ENCODE peak calls at places on chromosome 7, in seven cellular contexts. I is T-helper 1 cell, D is NCI-H446, M is astrocyte of the spinal cord, C is upper lobe of right lung, O is BE2C, X is coronary artery. J is an unnamed sample.

GRCh38 chr7:3559178-3559765 is 258.2 kb downstream of the SDK1 start:
- DNase-seq in M (peak; percentile 91), X (no peak), C (no peak), O (no peak), D (no peak), I (no peak), J (no peak)

GRCh38 chr7:100088621-100089457 is at the start of gene COPS6:
- DNase-seq in I (peak; percentile 80), X (peak; percentile 87), O (peak; percentile 88), M (peak; percentile 75), D (peak; percentile 9), C (peak; percentile 93), J (peak; percentile 72)

GRCh38 chr7:138838166-138838565 is 40.2 kb upstream of the ATP6V0A4 start:
- DNase-seq in M (no peak), D (no peak), O (no peak), X (no peak), C (no peak), I (no peak), J (no peak)

GRCh38 chr7:234712-235553 is 42.6 kb downstream of the FAM20C start:
- DNase-seq in X (peak; percentile 82), M (no peak), I (no peak), D (no peak), C (peak; percentile 87), O (no peak), J (peak; percentile 59)

GRCh38 chr7:44152971-44153947 is 12.1 kb upstream of the MYL7 start:
- DNase-seq in X (peak; percentile 56), C (no peak), M (no peak), O (no peak), I (no peak), D (no peak), J (no peak)

GRCh38 chr7:18421297-18422004 is 74.1 kb upstream of the HDAC9 start:
- DNase-seq in D (no peak), M (no peak), O (no peak), I (no peak), C (no peak), X (no peak), J (no peak)

GRCh38 chr7:68432585-68432984 is 1165.7 kb upstream of the AUTS2 start:
- DNase-seq in X (no peak), C (no peak), M (no peak), I (no peak), O (no peak), D (no peak), J (no peak)

GRCh38 chr7:76327610-76328009 is 25.1 kb downstream of the HSPB1 start:
- DNase-seq in O (no peak), X (no peak), D (no peak), M (no peak), I (no peak), C (no peak), J (no peak)

GRCh38 chr7:131893627-131894345 is 337.4 kb upstream of the PODXL start:
- DNase-seq in X (no peak), I (no peak), D (no peak), C (no peak), O (no peak), M (peak; percentile 44), J (peak; percentile 11)

GRCh38 chr7:69677905-69678793 is 79.9 kb downstream of the AUTS2 start:
- DNase-seq in O (peak; percentile 28), D (no peak), M (no peak), I (no peak), C (no peak), X (no peak), J (no peak)

GRCh38 chr7:101494602-101495329 is 132.1 kb downstream of the COL26A1 start:
- DNase-seq in D (no peak), I (no peak), C (no peak), M (no peak), X (no peak), O (no peak), J (no peak)

GRCh38 chr7:84674236-84674913 is 479.8 kb upstream of the SEMA3A start:
- DNase-seq in D (no peak), M (no peak), C (no peak), O (no peak), X (no peak), I (no peak), J (peak; percentile 22)

GRCh38 chr7:45407730-45408406 is 166.3 kb upstream of the ADCY1 start:
- DNase-seq in I (no peak), C (no peak), D (no peak), X (no peak), M (no peak), O (peak; percentile 45), J (no peak)

GRCh38 chr7:27165655-27166474 is 528 bp upstream of the HOXA9 start:
- DNase-seq in I (no peak), O (no peak), M (no peak), C (peak; percentile 63), D (no peak), X (no peak), J (peak; percentile 58)

GRCh38 chr7:17062433-17063383 is 180.9 kb upstream of the AGR3 start:
- DNase-seq in M (peak; percentile 32), I (no peak), C (no peak), O (no peak), D (no peak), X (no peak), J (peak; percentile 8)

GRCh38 chr7:112546723-112547513 is 66.1 kb downstream of the LSMEM1 start:
- DNase-seq in O (peak; percentile 74), I (no peak), D (no peak), X (no peak), C (peak; percentile 60), M (no peak), J (peak; percentile 6)

GRCh38 chr7:20270371-20270770 is 53.2 kb upstream of the MACC1 start:
- DNase-seq in M (no peak), X (no peak), D (no peak), I (no peak), O (no peak), C (no peak), J (no peak)

GRCh38 chr7:3272691-3273141 is 28.3 kb upstream of the SDK1 start:
- DNase-seq in M (peak; percentile 93), I (no peak), D (no peak), X (no peak), O (no peak), C (no peak), J (peak; percentile 7)

GRCh38 chr7:79612027-79612426 is 158.6 kb upstream of the MAGI2 start:
- DNase-seq in M (no peak), C (no peak), I (no peak), X (no peak), D (peak; percentile 11), O (peak; percentile 58), J (no peak)

GRCh38 chr7:134616611-134617010 is 30.0 kb upstream of the BPGM start:
- DNase-seq in C (no peak), I (no peak), D (no peak), X (no peak), M (no peak), O (no peak), J (no peak)

GRCh38 chr7:131357282-131357880 is 29.7 kb downstream of the MKLN1 start:
- DNase-seq in X (no peak), M (peak; percentile 44), C (no peak), O (no peak), I (no peak), D (no peak), J (peak; percentile 12)

GRCh38 chr7:98265841-98266271 is 13.8 kb upstream of the TECPR1 start:
- DNase-seq in M (peak; percentile 33), D (no peak), I (no peak), C (no peak), X (no peak), O (no peak), J (peak; percentile 80)

GRCh38 chr7:46448478-46448877 is 527.4 kb upstream of the IGFBP3 start:
- DNase-seq in O (no peak), I (no peak), C (no peak), M (no peak), D (no peak), X (no peak), J (no peak)

GRCh38 chr7:99694912-99695304 is 15.1 kb upstream of the CYP3A5 start:
- DNase-seq in X (no peak), M (no peak), D (no peak), I (no peak), O (no peak), C (no peak), J (no peak)

GRCh38 chr7:100430450-100431285 is 1.0 kb downstream of the MEPCE start:
- DNase-seq in M (no peak), D (no peak), I (peak; percentile 54), X (no peak), C (peak; percentile 69), O (peak; percentile 32), J (peak; percentile 33)

GRCh38 chr7:22811746-22812280 is 10.8 kb downstream of the TOMM7 start:
- DNase-seq in X (no peak), I (no peak), O (no peak), D (no peak), C (no peak), M (no peak), J (no peak)

GRCh38 chr7:44757311-44757710 is 8.7 kb downstream of the ZMIZ2 start:
- DNase-seq in O (peak; percentile 82), C (no peak), X (no peak), D (peak; percentile 11), M (no peak), I (no peak), J (no peak)

GRCh38 chr7:123208793-123209192 is 9.0 kb upstream of the SLC13A1 start:
- DNase-seq in X (no peak), M (no peak), D (no peak), C (no peak), O (peak; percentile 36), I (no peak), J (no peak)

GRCh38 chr7:66267249-66267648 is 62.1 kb downstream of the TPST1 start:
- DNase-seq in X (no peak), O (no peak), C (no peak), I (no peak), M (peak; percentile 91), D (no peak), J (peak; percentile 81)

GRCh38 chr7:461453-462172 is 58.0 kb downstream of the PDGFA start:
- DNase-seq in M (no peak), O (no peak), D (no peak), X (no peak), C (peak; percentile 63), I (no peak), J (peak; percentile 68)

GRCh38 chr7:69219381-69219780 is 378.9 kb upstream of the AUTS2 start:
- DNase-seq in M (no peak), O (no peak), I (no peak), C (no peak), X (no peak), D (no peak), J (no peak)

GRCh38 chr7:28432105-28432504 is 19.8 kb downstream of the CREB5 start:
- DNase-seq in I (no peak), X (no peak), O (no peak), C (no peak), D (no peak), M (no peak), J (no peak)

GRCh38 chr7:141956084-141956483 is 9.3 kb upstream of the CLEC5A start:
- DNase-seq in M (no peak), I (no peak), D (no peak), C (no peak), O (no peak), X (no peak), J (no peak)

GRCh38 chr7:131203291-131203976 is 124.2 kb upstream of the MKLN1 start:
- DNase-seq in D (no peak), O (no peak), C (no peak), X (no peak), I (no peak), M (no peak), J (no peak)

GRCh38 chr7:155959894-155960293 is 147.6 kb upstream of the SHH start:
- DNase-seq in M (peak; percentile 23), X (peak; percentile 41), I (no peak), O (no peak), C (no peak), D (no peak), J (no peak)

GRCh38 chr7:25409897-25410635 is 181.8 kb upstream of the NPVF start:
- DNase-seq in M (no peak), X (no peak), D (no peak), I (no peak), C (no peak), O (no peak), J (no peak)